ENCODE peak calls at places on chromosomes 3 and 15, in ten cellular contexts. J is body of pancreas; N is IMR-90; F is tibial nerve; Q is tibial artery; X is endothelial cell of umbilical vein; S is osteoblast; Z is colonic mucosa; I is fibroblast of lung; P is CD8-positive, alpha-beta memory T cell. K is an unnamed sample.
A peak's percentile ranks its signal among the peaks of the same experiment; 100 is the strongest.

GRCh38 chr3:180335056-180335455 is 266.9 kb upstream of the TTC14 start:
- DNase-seq in J (no peak), N (no peak), F (no peak), Q (no peak), X (no peak), S (no peak), Z (no peak), I (no peak), P (no peak), K (no peak)

GRCh38 chr15:57541805-57542504 is 49.7 kb upstream of the MYZAP start:
- DNase-seq in J (peak; percentile 76), N (peak; percentile 75), F (peak; percentile 89), Q (peak; percentile 88), X (peak; percentile 77), S (peak; percentile 86), Z (peak; percentile 85), I (peak; percentile 81), P (no peak), K (peak; percentile 14)

GRCh38 chr3:124960205-124960604 is 25.7 kb upstream of the MUC13 start:
- DNase-seq in J (no peak), N (no peak), F (no peak), Q (no peak), X (no peak), S (no peak), Z (no peak), I (no peak), P (no peak), K (no peak)

GRCh38 chr3:72185549-72186484 is 400.9 kb upstream of the PROK2 start:
- DNase-seq in J (no peak), N (peak; percentile 80), F (no peak), Q (no peak), X (peak; percentile 64), S (peak; percentile 94), Z (no peak), I (peak; percentile 75), P (no peak), K (no peak)

GRCh38 chr15:35256555-35256954 is 171.5 kb upstream of the NANOGP8 start:
- DNase-seq in J (no peak), N (peak; percentile 60), F (no peak), Q (no peak), X (no peak), S (no peak), Z (no peak), I (peak; percentile 52), P (no peak), K (no peak)

GRCh38 chr3:53806182-53807116 is 39.8 kb downstream of the CHDH start:
- DNase-seq in J (peak; percentile 79), N (peak; percentile 82), F (no peak), Q (peak; percentile 53), X (no peak), S (peak; percentile 96), Z (peak; percentile 72), I (peak; percentile 28), P (no peak), K (no peak)

GRCh38 chr15:92921215-92922131 is 21.3 kb downstream of the CHD2 start:
- DNase-seq in J (peak; percentile 59), N (peak; percentile 73), F (no peak), Q (no peak), X (peak; percentile 67), S (peak; percentile 66), Z (no peak), I (peak; percentile 35), P (no peak), K (no peak)

GRCh38 chr3:111080357-111080937 is 8.8 kb downstream of the NECTIN3 start:
- DNase-seq in J (no peak), N (peak; percentile 78), F (no peak), Q (no peak), X (peak; percentile 66), S (no peak), Z (no peak), I (peak; percentile 83), P (no peak), K (no peak)

GRCh38 chr3:129118745-129119144 is 2.9 kb downstream of the RAB43 start:
- DNase-seq in J (no peak), N (no peak), F (no peak), Q (no peak), X (peak; percentile 27), S (no peak), Z (no peak), I (no peak), P (peak; percentile 79), K (peak; percentile 91)

GRCh38 chr3:174204765-174205164 is 654.4 kb upstream of the NAALADL2 start:
- DNase-seq in J (no peak), N (no peak), F (no peak), Q (no peak), X (no peak), S (no peak), Z (no peak), I (no peak), P (no peak), K (no peak)

GRCh38 chr3:138009476-138010272 is at the start of gene CLDN18:
- DNase-seq in J (no peak), N (no peak), F (no peak), Q (no peak), X (no peak), S (no peak), Z (no peak), I (no peak), P (no peak), K (no peak)

GRCh38 chr15:98063311-98063710 is 102.8 kb downstream of the ARRDC4 start:
- DNase-seq in J (no peak), N (no peak), F (no peak), Q (no peak), X (no peak), S (no peak), Z (no peak), I (no peak), P (no peak), K (no peak)

GRCh38 chr3:148833223-148833622 is 5.6 kb downstream of the CPB1 start:
- DNase-seq in J (no peak), N (peak; percentile 5), F (no peak), Q (no peak), X (no peak), S (no peak), Z (no peak), I (no peak), P (no peak), K (no peak)

GRCh38 chr15:44144193-44144592 is 50.9 kb downstream of the FRMD5 start:
- DNase-seq in J (no peak), N (no peak), F (no peak), Q (no peak), X (no peak), S (no peak), Z (no peak), I (no peak), P (no peak), K (no peak)

GRCh38 chr3:4850211-4850927 is 128.9 kb upstream of the BHLHE40 start:
- DNase-seq in J (no peak), N (no peak), F (no peak), Q (no peak), X (no peak), S (no peak), Z (no peak), I (no peak), P (peak; percentile 37), K (no peak)

GRCh38 chr3:4849739-4850138 is 129.5 kb upstream of the BHLHE40 start:
- DNase-seq in J (no peak), N (no peak), F (no peak), Q (no peak), X (no peak), S (no peak), Z (no peak), I (no peak), P (no peak), K (no peak)

GRCh38 chr3:4849136-4849535 is 130.1 kb upstream of the BHLHE40 start:
- DNase-seq in J (no peak), N (no peak), F (no peak), Q (no peak), X (peak; percentile 38), S (no peak), Z (no peak), I (no peak), P (no peak), K (no peak)

GRCh38 chr3:4846529-4846928 is 132.7 kb upstream of the BHLHE40 start:
- DNase-seq in J (no peak), N (no peak), F (no peak), Q (no peak), X (no peak), S (no peak), Z (no peak), I (no peak), P (no peak), K (no peak)

GRCh38 chr3:4848176-4848575 is 131.1 kb upstream of the BHLHE40 start:
- DNase-seq in J (no peak), N (no peak), F (no peak), Q (no peak), X (no peak), S (no peak), Z (no peak), I (no peak), P (no peak), K (no peak)
- H3K4me1 ChIP-seq in J (peaks cover 10% of the 10 kb centered on the region), N (no peaks in the 10 kb centered on the region), F (no peaks in the 10 kb centered on the region), Q (no peaks in the 10 kb centered on the region), X (peaks cover 7% of the 10 kb centered on the region), S (peaks cover 2% of the 10 kb centered on the region), Z (no peaks in the 10 kb centered on the region), I (no peaks in the 10 kb centered on the region), P (peaks cover 87% of the 10 kb centered on the region), K (peaks cover 92% of the 10 kb centered on the region)

GRCh38 chr15:73991260-73991659 is 835 bp downstream of the STOML1 start:
- DNase-seq in J (peak; percentile 62), N (no peak), F (peak; percentile 57), Q (peak; percentile 91), X (peak; percentile 53), S (peak; percentile 95), Z (peak; percentile 57), I (peak; percentile 48), P (no peak), K (no peak)
- H3K27ac ChIP-seq in J (no peak overlapping the region), N (peak overlapping the region; percentile 45), F (peak overlapping the region; percentile 84), Q (peak overlapping the region; percentile 79), X (peak overlapping the region; percentile 4), S (peak overlapping the region; percentile 51), Z (peak overlapping the region; percentile 74), I (peak overlapping the region; percentile 67), P (peak overlapping the region; percentile 67), K (peak overlapping the region; percentile 67)

DNA sequence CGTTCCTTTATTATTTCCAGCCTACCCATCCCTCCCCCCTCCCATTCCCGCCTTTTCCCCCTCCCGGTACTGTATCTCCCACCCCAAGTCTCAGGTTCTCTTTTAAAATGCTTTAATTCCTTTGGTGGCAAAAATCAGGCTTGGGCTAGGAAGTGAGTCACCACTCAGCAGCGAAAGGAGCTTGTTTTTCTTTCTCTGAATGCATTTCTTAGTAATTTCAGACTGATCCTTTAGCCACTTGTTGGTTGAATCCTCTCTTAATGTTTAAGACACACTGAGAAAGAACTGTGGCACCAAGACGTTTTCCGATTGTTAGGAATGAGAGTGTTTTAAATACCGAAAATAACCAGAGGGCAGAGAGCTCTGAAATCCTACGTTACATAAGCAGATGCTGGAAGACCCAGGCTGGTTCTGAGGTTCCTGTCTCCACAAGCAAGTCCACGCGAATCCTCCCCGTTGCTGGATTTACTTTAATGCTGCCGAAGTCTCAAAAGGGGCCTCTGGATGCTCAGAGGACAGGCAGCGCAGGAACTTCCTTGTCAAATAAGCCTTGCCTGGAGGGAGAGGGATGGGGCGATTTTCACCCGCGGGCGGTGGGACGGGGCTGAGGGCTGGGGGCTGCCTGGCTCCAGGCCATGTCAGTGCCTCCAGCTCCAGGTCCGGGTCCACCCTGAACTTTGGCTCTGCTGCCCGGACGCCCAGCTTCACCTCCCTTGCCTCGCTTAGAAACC is 848 bp upstream of the COL8A1 start:
- DNase-seq in J (no peak), N (peak; percentile 90), F (peak; percentile 54), Q (peak; percentile 73), X (peak; percentile 94), S (peak; percentile 82), Z (no peak), I (peak; percentile 78), P (no peak), K (no peak)
- H3K27me3 ChIP-seq in J (peaks cover 5% of the 10 kb centered on the region), N (no peaks in the 10 kb centered on the region), F (no peaks in the 10 kb centered on the region), Q (no peaks in the 10 kb centered on the region), X (no peaks in the 10 kb centered on the region), S (no peaks in the 10 kb centered on the region), Z (peaks cover 27% of the 10 kb centered on the region), I (no peaks in the 10 kb centered on the region), P (peaks cover 10% of the 10 kb centered on the region), K (peaks cover 4% of the 10 kb centered on the region)

GRCh38 chr15:45180648-45181436 is 6.9 kb downstream of the SHF start:
- DNase-seq in J (no peak), N (no peak), F (no peak), Q (no peak), X (no peak), S (peak; percentile 32), Z (no peak), I (no peak), P (no peak), K (peak; percentile 25)
- H3K4me1 ChIP-seq in J (no peaks in the 10 kb centered on the region), N (no peaks in the 10 kb centered on the region), F (no peaks in the 10 kb centered on the region), Q (no peaks in the 10 kb centered on the region), X (no peaks in the 10 kb centered on the region), S (no peaks in the 10 kb centered on the region), Z (peaks cover 7% of the 10 kb centered on the region), I (no peaks in the 10 kb centered on the region), P (peaks cover 7% of the 10 kb centered on the region), K (no peaks in the 10 kb centered on the region)

K was measured in CD4-positive, alpha-beta memory T cell.